ENCODE peak calls at places on chromosomes 3 and 15, in five cellular contexts. U is GM12878, M is HepG2, B is HCT116, I is K562. P is an unnamed sample.

GRCh38 chr3:174441588-174442316 is 417.4 kb upstream of the NAALADL2 start:
- DNase-seq in U (no peak), M (no peak), B (no peak), I (no peak), P (no peak)

GRCh38 chr15:69559440-69560215 is 107.0 kb downstream of the RPLP1 start:
- DNase-seq in U (no peak), M (no peak), B (no peak), I (no peak), P (no peak)

GRCh38 chr15:98505611-98506031 is 142.7 kb upstream of the IGF1R start:
- DNase-seq in U (no peak), M (no peak), B (no peak), I (no peak), P (no peak)

GRCh38 chr3:52880047-52880446 is 17.3 kb downstream of the STIMATE start:
- DNase-seq in U (no peak), M (no peak), B (no peak), I (no peak), P (no peak)

GRCh38 chr15:77099741-77100463 is 29.0 kb upstream of the TSPAN3 start:
- DNase-seq in U (no peak), M (no peak), B (no peak), I (no peak), P (no peak)

GRCh38 chr15:95825672-95826387 is 504.7 kb upstream of the NR2F2 start:
- DNase-seq in U (no peak), M (no peak), B (no peak), I (no peak), P (no peak)

GRCh38 chr3:47578691-47579632 is at the start of gene CSPG5:
- DNase-seq in U (no peak), M (no peak), B (no peak), I (peak; percentile 52), P (peak; percentile 85)

GRCh38 chr15:82306791-82307713 is 42.2 kb downstream of the GOLGA6L10 start:
- DNase-seq in U (no peak), M (no peak), B (no peak), I (no peak), P (no peak)

GRCh38 chr3:14151471-14152083 is 26.7 kb downstream of the TMEM43 start:
- DNase-seq in U (no peak), M (no peak), B (no peak), I (no peak), P (no peak)

GRCh38 chr3:98172621-98173020 is 6.1 kb downstream of the OR5H15 start:
- DNase-seq in U (no peak), M (no peak), B (no peak), I (no peak), P (no peak)

GRCh38 chr15:74171965-74172541 is 1.5 kb upstream of the ISLR start:
- DNase-seq in U (no peak), M (no peak), B (no peak), I (no peak), P (peak; percentile 6)

GRCh38 chr15:93235926-93236781 is 147.1 kb upstream of the RGMA start:
- DNase-seq in U (no peak), M (no peak), B (no peak), I (no peak), P (no peak)

GRCh38 chr15:61660579-61660978 is 399.7 kb downstream of the VPS13C start:
- DNase-seq in U (no peak), M (no peak), B (no peak), I (no peak), P (no peak)

GRCh38 chr3:172280406-172281051 is 167.7 kb downstream of the GHSR start:
- DNase-seq in U (no peak), M (no peak), B (no peak), I (peak; percentile 5), P (no peak)

GRCh38 chr15:39770748-39771689 is 11.6 kb downstream of the FSIP1 start:
- DNase-seq in U (no peak), M (no peak), B (no peak), I (no peak), P (no peak)

GRCh38 chr15:62765916-62766315 is 276.6 kb upstream of the TPM1 start:
- DNase-seq in U (no peak), M (no peak), B (no peak), I (no peak), P (no peak)

GRCh38 chr15:45790325-45790943 is 155.6 kb downstream of the SQOR start:
- DNase-seq in U (no peak), M (peak; percentile 14), B (peak; percentile 6), I (peak; percentile 6), P (peak; percentile 62)

GRCh38 chr15:36040173-36040572 is 494.2 kb upstream of the DPH6 start:
- DNase-seq in U (no peak), M (no peak), B (no peak), I (no peak), P (no peak)

GRCh38 chr3:62046326-62046725 is 327.0 kb downstream of the FEZF2 start:
- DNase-seq in U (no peak), M (no peak), B (no peak), I (no peak), P (no peak)

GRCh38 chr3:171944109-171945016 is 95.0 kb upstream of the FNDC3B start:
- DNase-seq in U (no peak), M (no peak), B (no peak), I (no peak), P (no peak)

GRCh38 chr3:36843065-36844051 is 79.0 kb upstream of the DCLK3 start:
- DNase-seq in U (peak; percentile 15), M (peak; percentile 24), B (peak; percentile 62), I (peak; percentile 66), P (peak; percentile 43)

GRCh38 chr15:87917480-87917879 is 339.1 kb downstream of the NTRK3 start:
- DNase-seq in U (no peak), M (no peak), B (no peak), I (no peak), P (no peak)

GRCh38 chr3:46933261-46933660 is 43.3 kb downstream of the CCDC12 start:
- DNase-seq in U (no peak), M (no peak), B (no peak), I (no peak), P (no peak)

GRCh38 chr3:64345351-64345750 is 120.1 kb upstream of the PRICKLE2 start:
- DNase-seq in U (no peak), M (no peak), B (no peak), I (no peak), P (peak; percentile 9)

GRCh38 chr3:153038779-153039178 is 123.2 kb upstream of the RAP2B start:
- DNase-seq in U (no peak), M (peak; percentile 19), B (no peak), I (peak; percentile 73), P (no peak)

GRCh38 chr3:175200391-175200790 is 341.3 kb downstream of the NAALADL2 start:
- DNase-seq in U (no peak), M (no peak), B (no peak), I (no peak), P (no peak)

GRCh38 chr3:69671082-69671952 is 67.9 kb upstream of the MITF start:
- DNase-seq in U (no peak), M (peak; percentile 8), B (peak; percentile 15), I (peak; percentile 50), P (peak; percentile 68)

GRCh38 chr3:116417151-116417550 is 28.1 kb downstream of the LSAMP start:
- DNase-seq in U (no peak), M (no peak), B (no peak), I (no peak), P (no peak)

GRCh38 chr3:37041546-37042195 is 48.4 kb downstream of the MLH1 start:
- DNase-seq in U (no peak), M (no peak), B (no peak), I (no peak), P (no peak)

GRCh38 chr15:75195122-75195765 is 6.4 kb upstream of the C15orf39 start:
- DNase-seq in U (no peak), M (no peak), B (no peak), I (no peak), P (peak; percentile 91)

GRCh38 chr15:57694264-57694663 is 12.2 kb upstream of the POLR2M start:
- DNase-seq in U (no peak), M (no peak), B (no peak), I (no peak), P (no peak)
- TF ChIP-seq ZBTB33 in U (no peak), M (no peak), B (no peak), I (no peak), P (no peak)

DNA sequence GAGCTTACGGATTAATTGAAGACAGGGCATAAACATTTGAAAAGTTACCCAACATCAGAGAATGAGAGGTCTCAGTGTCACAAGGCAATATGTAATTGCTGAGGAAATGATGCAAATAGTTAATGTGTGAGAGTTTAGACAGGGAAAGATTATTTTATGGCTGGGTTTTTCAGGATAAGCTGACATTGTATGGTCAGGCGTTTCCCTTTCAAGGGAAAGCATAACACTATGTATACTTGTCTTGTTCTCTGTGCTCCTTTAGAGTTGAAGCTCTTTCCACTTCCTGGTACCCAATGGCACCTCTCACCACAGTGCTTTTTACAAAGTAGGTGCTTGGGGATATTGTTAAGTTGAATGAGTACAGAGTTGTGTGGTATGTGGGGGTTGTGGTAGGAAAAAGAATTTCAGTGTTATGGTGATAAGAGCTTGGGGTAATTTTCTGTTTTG is 19.9 kb downstream of the IQGAP1 start:
- DNase-seq in U (no peak), M (no peak), B (no peak), I (no peak), P (no peak)
- TF ChIP-seq ZBTB33 in U (no peak), M (no peak), B (no peak), I (no peak), P (no peak)

GRCh38 chr3:44795197-44795596 is 33.6 kb downstream of the KIF15 start:
- DNase-seq in U (no peak), M (no peak), B (no peak), I (no peak), P (no peak)
- TF ChIP-seq ZBTB33 in U (no peak), M (no peak), B (no peak), I (no peak), P (no peak)

GRCh38 chr3:111746772-111747171 is 112.3 kb upstream of the PHLDB2 start:
- DNase-seq in U (no peak), M (no peak), B (no peak), I (no peak), P (no peak)

GRCh38 chr3:111750278-111750884 is 108.7 kb upstream of the PHLDB2 start:
- DNase-seq in U (no peak), M (no peak), B (no peak), I (no peak), P (no peak)

GRCh38 chr3:111749171-111750170 is 109.6 kb upstream of the PHLDB2 start:
- DNase-seq in U (no peak), M (no peak), B (no peak), I (no peak), P (no peak)

GRCh38 chr3:111747490-111747889 is 111.6 kb upstream of the PHLDB2 start:
- DNase-seq in U (no peak), M (no peak), B (no peak), I (no peak), P (no peak)

DNA sequence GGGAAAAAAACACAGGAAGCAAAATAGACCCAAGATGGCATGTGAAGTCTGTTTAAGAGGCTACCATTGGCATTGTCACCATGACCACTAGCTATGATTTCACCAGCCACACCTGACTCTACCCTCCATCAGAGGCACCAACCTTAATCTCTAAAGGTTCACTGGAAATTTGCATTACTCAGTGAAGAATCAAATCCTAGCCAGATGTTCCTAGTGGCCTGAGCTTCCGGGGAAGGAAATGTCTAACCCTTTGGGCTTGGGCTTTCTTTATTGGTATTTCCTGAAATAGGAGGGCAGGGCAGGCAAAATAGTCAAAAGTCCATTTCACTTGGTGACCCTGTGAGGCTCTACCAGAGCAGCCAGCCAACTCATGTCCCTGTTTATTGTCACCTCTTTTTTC is 110.9 kb upstream of the PHLDB2 start:
- DNase-seq in U (no peak), M (no peak), B (no peak), I (no peak), P (no peak)
- TF ChIP-seq ZBTB33 in U (no peak), M (no peak), B (no peak), I (no peak), P (no peak)

P was measured in SK-N-SH.